ENCODE peak calls at places on chromosome 2, in four cellular contexts. H, C, N and B are unnamed samples.

GRCh38 chr2:240337028-240337427 is 98.4 kb upstream of the GPC1 start:
- DNase-seq in H (no peak), N (no peak), C (no peak), B (no peak)

GRCh38 chr2:77807531-77808215 is 285.5 kb upstream of the LRRTM4 start:
- DNase-seq in N (peak; percentile 78), C (no peak), H (no peak), B (no peak)

GRCh38 chr2:7703048-7703447 is 785.8 kb downstream of the RNF144A start:
- DNase-seq in H (no peak), N (no peak), C (no peak), B (no peak)

GRCh38 chr2:9201185-9201891 is 5.3 kb upstream of the ASAP2 start:
- DNase-seq in N (no peak), C (no peak), H (no peak), B (no peak)

GRCh38 chr2:233079473-233079877 is 19.3 kb downstream of the INPP5D start:
- DNase-seq in N (no peak), H (no peak), C (no peak), B (no peak)

GRCh38 chr2:66693007-66693965 is 258.4 kb downstream of the MEIS1 start:
- DNase-seq in C (no peak), H (no peak), N (no peak), B (no peak)

GRCh38 chr2:100142393-100142792 is at the start of gene AFF3:
- DNase-seq in C (no peak), N (no peak), H (peak; percentile 55), B (no peak)

GRCh38 chr2:218002792-218003191 is at the start of gene TNS1:
- DNase-seq in C (no peak), N (no peak), H (no peak), B (no peak)

GRCh38 chr2:76870011-76870410 is 652.2 kb downstream of the LRRTM4 start:
- DNase-seq in H (no peak), N (no peak), C (no peak), B (no peak)

GRCh38 chr2:15754703-15755099 is 163.0 kb downstream of the DDX1 start:
- DNase-seq in H (no peak), C (no peak), N (no peak), B (no peak)

GRCh38 chr2:172131713-172132555 is 29.2 kb upstream of the DLX2 start:
- DNase-seq in C (no peak), N (no peak), H (no peak), B (no peak)